ENCODE peak calls at places on chromosome 3, in six cellular contexts. M is GM12878, G is H1, R is WTC11, X is K562, B is HepG2. C is an unnamed sample.

GRCh38 chr3:178665747-178666146 is 129.5 kb downstream of the KCNMB2 start:
- DNase-seq in G (no peak), B (no peak), R (no peak), X (no peak), M (no peak), C (no peak)

GRCh38 chr3:177827517-177828249 is 630.4 kb upstream of the TBL1XR1 start:
- DNase-seq in X (no peak), B (peak; percentile 95), M (no peak), G (no peak), R (no peak), C (no peak)

GRCh38 chr3:133962879-133963278 is 66.8 kb downstream of the SLCO2A1 start:
- DNase-seq in B (no peak), R (no peak), X (no peak), G (no peak), M (no peak), C (no peak)

GRCh38 chr3:142595581-142595950 is 627 bp upstream of the PLS1 start:
- DNase-seq in X (no peak), G (no peak), R (no peak), B (peak; percentile 74), M (no peak), C (no peak)

GRCh38 chr3:35932995-35933394 is 293.7 kb downstream of the ARPP21 start:
- DNase-seq in G (no peak), B (peak; percentile 46), M (no peak), R (no peak), X (no peak), C (no peak)

GRCh38 chr3:70771426-70772147 is 459.1 kb upstream of the MDFIC2 start:
- DNase-seq in B (no peak), M (no peak), G (no peak), R (no peak), X (no peak), C (no peak)

GRCh38 chr3:12750223-12750622 is 8.8 kb downstream of the TMEM40 start:
- DNase-seq in G (no peak), X (peak; percentile 58), B (peak; percentile 31), M (no peak), R (no peak), C (no peak)

GRCh38 chr3:150370129-150370602 is 37.9 kb upstream of the TSC22D2 start:
- DNase-seq in R (peak; percentile 27), G (peak; percentile 66), M (no peak), X (peak; percentile 56), B (peak; percentile 24), C (peak; percentile 88)

GRCh38 chr3:62332771-62333381 is 40.5 kb downstream of the FEZF2 start:
- DNase-seq in X (no peak), M (no peak), R (no peak), B (no peak), G (no peak), C (peak; percentile 57)

GRCh38 chr3:103440539-103441113 is 1005.8 kb downstream of the ZPLD1 start:
- DNase-seq in R (no peak), B (no peak), G (no peak), M (no peak), X (no peak), C (peak; percentile 28)

GRCh38 chr3:59046839-59047238 is 3.0 kb downstream of the CFAP20DC start:
- DNase-seq in R (no peak), M (no peak), X (no peak), B (no peak), G (no peak), C (no peak)

GRCh38 chr3:50587806-50588758 is 18.8 kb downstream of the HEMK1 start:
- DNase-seq in X (no peak), B (peak; percentile 57), M (peak; percentile 32), R (no peak), G (no peak), C (no peak)

GRCh38 chr3:159170436-159171003 is 368.7 kb downstream of the MFSD1 start:
- DNase-seq in M (no peak), G (no peak), B (no peak), X (no peak), R (no peak), C (no peak)

GRCh38 chr3:130517541-130517940 is 564 bp downstream of the COL6A6 start:
- DNase-seq in B (no peak), M (no peak), R (no peak), G (no peak), X (no peak), C (no peak)

GRCh38 chr3:193572426-193572908 is 17.8 kb upstream of the ATP13A4 start:
- DNase-seq in X (peak; percentile 46), M (no peak), B (peak; percentile 44), R (peak; percentile 65), G (no peak), C (peak; percentile 84)

GRCh38 chr3:190384241-190384863 is 3.6 kb upstream of the CLDN16 start:
- DNase-seq in G (no peak), M (peak; percentile 19), X (no peak), B (peak; percentile 83), R (no peak), C (peak; percentile 47)

GRCh38 chr3:50256978-50257890 is 11.7 kb upstream of the SEMA3B start:
- DNase-seq in R (peak; percentile 82), G (no peak), X (peak; percentile 34), B (no peak), M (no peak), C (peak; percentile 82)

GRCh38 chr3:177338697-177339219 is 141.5 kb upstream of the TBL1XR1 start:
- DNase-seq in G (no peak), B (peak; percentile 95), M (no peak), R (no peak), X (peak; percentile 46), C (no peak)

GRCh38 chr3:64457811-64458210 is 230.0 kb downstream of the ADAMTS9 start:
- DNase-seq in M (no peak), R (no peak), X (no peak), B (no peak), G (no peak), C (no peak)

GRCh38 chr3:187795207-187795960 is 50.1 kb upstream of the BCL6 start:
- DNase-seq in M (no peak), R (no peak), X (no peak), B (no peak), G (no peak), C (no peak)

GRCh38 chr3:58296843-58297242 is 9.2 kb upstream of the RPP14 start:
- DNase-seq in G (no peak), R (no peak), M (no peak), B (no peak), X (no peak), C (no peak)

GRCh38 chr3:120726784-120727183 is 15.5 kb downstream of the RABL3 start:
- DNase-seq in M (no peak), X (no peak), R (no peak), B (no peak), G (no peak), C (no peak)

GRCh38 chr3:102536479-102536878 is 101.7 kb downstream of the ZPLD1 start:
- DNase-seq in R (no peak), X (no peak), G (no peak), B (peak; percentile 16), M (no peak), C (peak; percentile 64)

GRCh38 chr3:128011140-128011539 is 41.1 kb upstream of the SEC61A1 start:
- DNase-seq in R (peak; percentile 90), B (peak; percentile 29), M (no peak), X (peak; percentile 50), G (peak; percentile 61), C (peak; percentile 95)

GRCh38 chr3:152405915-152406802 is 137.4 kb downstream of the MBNL1 start:
- DNase-seq in R (no peak), G (no peak), M (no peak), X (no peak), B (no peak), C (no peak)
- TF ChIP-seq CREB1 in R (no peak), G (no peak), M (no peak), X (no peak), B (no peak), C (no peak)

GRCh38 chr3:81743096-81744025 is 18.1 kb downstream of the GBE1 start:
- DNase-seq in M (no peak), R (no peak), B (no peak), G (no peak), X (peak; percentile 22), C (peak; percentile 8)
- TF ChIP-seq CREB1 in M (no peak), R (no peak), B (no peak), G (no peak), X (no peak), C (no peak)

GRCh38 chr3:124885466-124886167 is 1.5 kb downstream of the ITGB5 start:
- DNase-seq in X (no peak), G (no peak), M (no peak), R (no peak), B (no peak), C (peak; percentile 62)

GRCh38 chr3:124881976-124882697 is 5.0 kb downstream of the ITGB5 start:
- DNase-seq in B (no peak), G (no peak), X (no peak), R (no peak), M (no peak), C (no peak)

GRCh38 chr3:124883191-124883747 is 3.9 kb downstream of the ITGB5 start:
- DNase-seq in B (no peak), X (no peak), G (no peak), R (no peak), M (no peak), C (peak; percentile 56)

GRCh38 chr3:124882749-124883148 is 4.4 kb downstream of the ITGB5 start:
- DNase-seq in X (no peak), R (no peak), B (no peak), G (no peak), M (no peak), C (peak; percentile 42)

DNA sequence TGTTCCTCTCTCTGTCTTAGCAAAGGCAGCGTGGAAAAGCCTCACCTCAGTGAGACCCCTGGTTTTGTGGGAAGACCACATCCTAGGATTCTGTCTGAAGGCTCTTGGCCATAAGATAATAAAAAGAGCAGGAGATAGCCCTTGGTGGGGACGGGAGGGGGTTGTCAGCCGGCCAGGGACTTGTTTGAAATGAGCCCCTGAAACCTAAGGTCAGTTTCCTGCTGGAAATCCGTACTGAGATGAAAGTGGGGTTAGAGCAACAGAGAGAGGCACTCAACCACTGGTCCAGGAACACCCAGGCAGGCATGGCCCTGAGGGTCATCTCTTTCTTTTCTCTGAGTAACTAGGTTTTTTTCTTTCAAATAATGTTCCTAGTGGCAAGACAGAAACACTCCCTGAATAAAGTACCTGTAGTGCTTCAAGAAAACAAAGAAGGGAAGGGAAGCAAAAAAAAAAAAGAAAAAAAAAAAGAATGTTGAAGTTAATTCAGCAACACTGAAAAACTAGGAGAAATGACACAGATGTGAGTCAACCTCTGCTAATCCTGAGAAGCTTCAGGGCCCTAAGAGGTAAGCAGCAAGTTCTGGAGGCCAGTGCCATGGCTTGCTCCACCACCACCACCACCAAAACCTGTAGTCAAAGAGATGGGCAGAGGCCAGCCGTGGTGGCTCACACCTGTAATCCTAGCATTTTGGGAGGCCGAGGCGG is 3.2 kb downstream of the ITGB5 start:
- DNase-seq in B (no peak), R (no peak), X (no peak), M (no peak), G (no peak), C (no peak)
- TF ChIP-seq CREB1 in B (no peak), R (no peak), X (no peak), M (no peak), G (no peak), C (no peak)

DNA sequence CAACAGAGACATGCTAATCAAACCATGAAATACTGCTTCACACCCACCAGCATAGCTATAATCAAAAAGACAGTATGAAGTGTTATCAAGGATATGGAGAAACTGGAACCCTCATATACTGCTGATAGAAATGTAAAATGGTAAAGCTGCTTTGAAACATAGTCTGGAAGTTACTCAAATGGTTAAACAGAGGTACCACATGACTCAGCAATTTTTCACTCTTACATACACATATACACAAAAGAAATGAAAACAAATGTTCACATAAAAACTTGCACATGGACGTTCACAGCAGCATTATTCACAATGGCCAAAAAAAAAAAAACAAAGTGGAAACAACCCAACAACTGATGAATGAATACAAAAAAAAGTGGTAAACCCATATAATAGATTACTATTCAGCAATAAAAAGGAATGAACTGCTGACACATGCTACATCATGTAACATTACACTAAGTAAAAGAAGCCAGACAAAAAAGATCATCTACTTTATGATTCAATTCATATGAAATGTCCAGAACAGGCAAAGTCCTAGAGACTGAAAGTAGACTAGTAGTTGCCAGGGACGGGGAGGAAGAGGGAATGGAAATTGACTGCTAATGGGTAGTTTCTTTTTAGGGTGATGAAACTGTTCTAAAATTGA is 23.2 kb downstream of the ZNF148 start:
- DNase-seq in M (no peak), X (no peak), R (no peak), G (no peak), B (no peak), C (no peak)
- TF ChIP-seq CREB1 in M (no peak), X (no peak), R (no peak), G (no peak), B (no peak), C (no peak)